ENCODE peak calls at places on chromosome 10, in nine cellular contexts. C is gastrocnemius medialis, T is HepG2, F is left ventricle myocardium inferior, A is neuronal stem cell, K is foreskin fibroblast, G is lower leg skin, Y is right atrium auricular region, D is right cardiac atrium. V is an unnamed sample.

GRCh38 chr10:86670290-86670811 is 2.0 kb downstream of the LDB3 start:
- DNase-seq in C (peak), T (no peak), F (no peak), A (no peak), K (no peak), G (no peak), Y (no peak), D (no peak), V (no peak)

GRCh38 chr10:47260505-47261111 is 39.4 kb upstream of the GDF10 start:
- DNase-seq in C (no peak), T (no peak), F (no peak), A (no peak), K (no peak), G (no peak), Y (peak), D (no peak), V (no peak)

GRCh38 chr10:19791032-19791431 is 25.2 kb upstream of the PLXDC2 start:
- DNase-seq in C (no peak), T (no peak), F (no peak), A (no peak), K (no peak), G (no peak), Y (no peak), D (no peak), V (no peak)

GRCh38 chr10:21078410-21079329 is 181.6 kb upstream of the NEBL start:
- DNase-seq in C (peak), T (peak), F (peak), A (peak), K (peak), G (peak), Y (peak), D (peak), V (peak)

GRCh38 chr10:124532106-124532641 is 70.6 kb downstream of the LHPP start:
- DNase-seq in C (no peak), T (peak), F (no peak), A (no peak), K (no peak), G (no peak), Y (no peak), D (no peak), V (peak)

GRCh38 chr10:97895915-97896314 is 46.3 kb downstream of the GOLGA7B start:
- DNase-seq in C (no peak), T (no peak), F (no peak), A (no peak), K (no peak), G (no peak), Y (no peak), D (peak), V (no peak)

GRCh38 chr10:29144126-29144525 is 144.7 kb upstream of the LYZL1 start:
- DNase-seq in C (no peak), T (no peak), F (no peak), A (no peak), K (no peak), G (no peak), Y (no peak), D (no peak), V (no peak)

GRCh38 chr10:110336111-110336721 is 31.5 kb upstream of the SMNDC1 start:
- DNase-seq in C (peak), T (no peak), F (no peak), A (peak), K (peak), G (no peak), Y (no peak), D (no peak), V (peak)

GRCh38 chr10:119896061-119896655 is 3.6 kb downstream of the SEC23IP start:
- DNase-seq in C (no peak), T (peak), F (no peak), A (no peak), K (peak), G (no peak), Y (no peak), D (no peak), V (peak)

GRCh38 chr10:11178606-11179221 is 161.0 kb downstream of the CELF2 start:
- DNase-seq in C (no peak), T (no peak), F (peak), A (no peak), K (peak), G (peak), Y (no peak), D (peak), V (peak)

GRCh38 chr10:102121739-102122372 is 1.7 kb upstream of the LDB1 start:
- DNase-seq in C (no peak), T (no peak), F (no peak), A (no peak), K (no peak), G (no peak), Y (no peak), D (no peak), V (peak)

GRCh38 chr10:43323245-43323644 is 48.2 kb upstream of the FXYD4 start:
- DNase-seq in C (no peak), T (no peak), F (no peak), A (no peak), K (no peak), G (no peak), Y (no peak), D (no peak), V (no peak)

GRCh38 chr10:7090529-7090928 is 320.3 kb downstream of the SFMBT2 start:
- DNase-seq in C (no peak), T (no peak), F (no peak), A (no peak), K (peak), G (no peak), Y (no peak), D (no peak), V (no peak)

DNA sequence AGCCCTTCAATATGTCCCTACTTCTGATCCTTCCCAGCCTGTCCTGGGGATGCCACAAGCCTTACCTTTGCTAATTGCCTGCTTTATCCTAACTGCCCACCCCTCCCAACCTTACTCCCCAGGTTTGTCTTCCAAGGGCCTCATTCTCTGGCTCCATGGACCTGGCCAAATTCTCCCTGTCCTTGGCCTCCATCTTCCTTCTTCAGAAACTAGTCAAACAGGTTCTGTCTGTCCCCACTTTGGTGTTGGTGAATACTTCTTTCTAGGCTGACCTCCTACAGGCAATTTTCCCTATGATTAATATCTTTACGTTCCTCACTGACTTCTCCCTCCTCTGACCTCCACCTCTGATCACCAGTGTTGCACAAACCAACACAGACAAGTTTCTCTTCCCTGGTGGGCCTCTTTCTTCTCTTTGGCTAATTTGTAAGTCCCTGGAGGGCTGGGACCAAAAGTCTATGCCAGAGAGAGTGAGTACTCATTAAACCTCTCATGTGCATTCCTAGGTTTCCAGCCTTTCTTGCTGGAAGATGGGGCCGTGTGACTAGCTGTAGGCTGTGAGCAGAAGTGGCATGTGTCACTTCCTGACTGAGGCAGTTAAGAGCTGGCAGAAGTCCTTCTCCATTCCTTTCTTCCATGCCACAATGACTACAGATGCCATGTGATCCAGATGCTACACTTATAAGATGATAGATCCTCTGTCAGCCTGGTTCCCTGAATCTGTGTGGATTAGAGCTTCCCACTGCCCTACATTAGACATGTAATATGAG is 382.6 kb downstream of the RPS24 start:
- DNase-seq in C (no peak), T (no peak), F (no peak), A (no peak), K (peak), G (no peak), Y (peak), D (no peak), V (no peak)
- H3K4me3 ChIP-seq in C (no peak), T (no peak), F (no peak), A (no peak), K (no peak), G (no peak), Y (no peak), D (no peak), V (no peak)

DNA sequence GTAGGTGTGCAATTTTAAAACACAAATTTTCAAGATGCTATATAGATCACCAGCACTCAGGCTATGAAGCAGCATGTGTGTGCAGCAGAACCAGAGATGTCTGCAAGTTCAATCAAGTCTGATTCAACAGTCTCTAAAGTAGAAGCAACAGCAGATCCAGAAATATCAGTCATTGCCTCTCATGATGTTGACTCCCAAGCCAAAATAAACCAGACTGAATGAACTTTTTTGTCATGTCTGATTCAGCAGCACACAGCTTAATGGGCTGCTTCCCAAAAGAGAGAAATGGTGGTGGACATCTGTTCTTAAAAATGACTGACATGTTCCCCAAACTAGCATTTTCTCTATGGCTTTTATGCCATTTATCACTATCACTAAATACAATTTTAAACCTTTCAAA is 53.8 kb downstream of the TMEM26 start:
- DNase-seq in C (no peak), T (no peak), F (no peak), A (no peak), K (no peak), G (no peak), Y (no peak), D (no peak), V (no peak)
- H3K4me3 ChIP-seq in C (no peak), T (no peak), F (no peak), A (no peak), K (no peak), G (no peak), Y (no peak), D (no peak), V (no peak)

GRCh38 chr10:8130973-8131911 is 76.8 kb downstream of the GATA3 start:
- DNase-seq in C (no peak), T (no peak), F (no peak), A (no peak), K (no peak), G (no peak), Y (no peak), D (no peak), V (no peak)
- H3K4me3 ChIP-seq in C (no peak), T (no peak), F (no peak), A (no peak), K (no peak), G (no peak), Y (no peak), D (no peak), V (no peak)

GRCh38 chr10:75406158-75407065 is 4.8 kb upstream of the ZNF503 start:
- DNase-seq in C (no peak), T (no peak), F (no peak), A (peak), K (no peak), G (no peak), Y (no peak), D (no peak), V (peak)
- H3K4me3 ChIP-seq in C (no peak), T (no peak), F (no peak), A (no peak), K (no peak), G (no peak), Y (no peak), D (no peak), V (peak)

DNA sequence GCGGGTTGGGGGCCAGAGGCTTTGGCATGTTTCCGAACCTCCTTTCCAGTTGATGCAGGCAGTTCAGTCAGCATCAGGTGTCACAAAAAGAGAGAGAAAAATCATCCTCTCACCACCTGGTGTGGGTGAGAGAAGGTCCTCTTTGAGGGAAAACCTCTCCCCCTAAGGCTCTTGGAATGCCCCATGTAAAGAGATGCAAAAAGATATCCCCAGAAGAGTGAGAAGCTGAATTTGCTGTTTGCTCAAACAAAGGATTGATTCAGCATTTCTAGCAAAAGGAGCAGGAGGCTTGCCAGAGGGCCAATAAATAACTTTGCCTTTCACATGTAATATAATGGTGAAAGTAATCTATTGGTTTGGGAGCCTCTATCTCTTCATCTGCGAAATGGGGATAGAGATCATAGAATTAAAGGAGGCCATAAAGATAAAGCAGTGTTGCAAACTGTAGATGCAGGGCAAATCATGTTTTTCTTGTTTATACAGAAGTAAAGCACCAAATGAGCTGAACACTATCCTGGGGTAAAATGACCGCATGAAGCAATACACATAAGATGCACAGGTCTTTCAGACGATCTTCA is 425.9 kb downstream of the LRMDA start:
- DNase-seq in C (no peak), T (no peak), F (no peak), A (no peak), K (no peak), G (no peak), Y (no peak), D (no peak), V (no peak)
- H3K4me3 ChIP-seq in C (no peak), T (no peak), F (no peak), A (no peak), K (no peak), G (no peak), Y (no peak), D (no peak), V (no peak)

DNA sequence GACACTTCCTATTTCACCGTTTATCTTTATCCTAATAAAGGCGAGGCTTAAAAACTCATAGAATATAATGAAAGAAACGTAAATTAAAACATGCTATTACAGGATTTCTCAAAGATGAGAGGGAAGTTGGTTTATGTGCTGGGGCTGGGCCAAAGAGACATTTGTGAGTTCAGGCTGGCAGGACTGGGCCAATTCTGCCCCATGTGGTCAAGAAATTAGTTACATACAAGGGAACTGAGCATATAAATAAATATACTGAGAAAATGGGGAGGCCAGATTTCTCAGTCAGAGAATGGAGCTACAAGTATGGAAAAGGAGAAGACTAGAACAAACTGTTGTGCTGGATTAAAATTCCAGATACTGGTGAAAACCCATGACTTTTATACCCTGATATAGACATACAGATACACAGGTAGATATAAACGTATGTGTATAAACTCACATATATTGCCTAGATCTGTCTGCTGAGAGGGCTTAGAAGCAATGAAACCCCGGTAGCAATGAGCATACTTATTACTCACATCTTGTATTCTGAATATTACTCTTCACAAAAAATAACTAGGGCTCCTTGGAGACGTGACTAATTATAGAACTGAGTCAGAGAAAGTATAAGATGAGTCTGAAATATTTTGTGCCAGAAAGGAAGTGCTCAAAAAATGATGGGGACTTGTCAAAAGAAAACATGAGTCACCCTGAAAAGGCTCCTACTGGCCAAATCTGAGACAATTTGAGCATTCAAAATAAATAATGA is 155.7 kb upstream of the FGFR2 start:
- DNase-seq in C (no peak), T (no peak), F (no peak), A (no peak), K (peak), G (no peak), Y (no peak), D (no peak), V (no peak)
- H3K4me3 ChIP-seq in C (no peak), T (no peak), F (no peak), A (no peak), K (no peak), G (no peak), Y (no peak), D (no peak), V (no peak)

V was measured in hepatocyte.